ENCODE peak calls at places on chromosomes 5 and 9, in ten cellular contexts. W is naive thymus-derived CD4-positive, alpha-beta T cell; B is right atrium auricular region; I is hepatocyte; O is mammary epithelial cell; E is upper lobe of right lung; H is IMR-90; P is adrenal gland; V is H1; X is tibial nerve. J is an unnamed sample. For H3K36me3, the result is how much of the 10 kb centered on the place peaks cover.

GRCh38 chr5:176416123-176416924 is at the start of gene CLTB:
- DNase-seq in W (peak), B (peak), I (peak), O (peak), E (peak), H (peak), P (peak), V (peak), X (peak), J (peak)

GRCh38 chr5:134252671-134253070 is 26.8 kb upstream of the PPP2CA start:
- DNase-seq in W (no peak), B (no peak), I (peak), O (peak), E (no peak), H (peak), P (no peak), V (no peak), X (no peak), J (peak)

GRCh38 chr9:77084094-77084493 is 64.6 kb downstream of the FOXB2 start:
- DNase-seq in W (no peak), B (no peak), I (no peak), O (no peak), E (no peak), H (no peak), P (no peak), V (no peak), X (no peak), J (no peak)

GRCh38 chr5:10701567-10702039 is 59.4 kb downstream of the DAP start:
- DNase-seq in W (no peak), B (no peak), I (peak), O (no peak), E (no peak), H (peak), P (peak), V (no peak), X (peak), J (peak)

GRCh38 chr5:53041071-53041692 is 52.0 kb downstream of the ITGA2 start:
- DNase-seq in W (no peak), B (no peak), I (no peak), O (no peak), E (no peak), H (peak), P (no peak), V (no peak), X (no peak), J (no peak)

GRCh38 chr9:125375820-125376219 is 114.2 kb downstream of the GAPVD1 start:
- DNase-seq in W (no peak), B (no peak), I (no peak), O (no peak), E (no peak), H (no peak), P (no peak), V (no peak), X (no peak), J (no peak)

GRCh38 chr9:77215874-77216273 is 38.5 kb downstream of the VPS13A start:
- DNase-seq in W (no peak), B (no peak), I (peak), O (no peak), E (no peak), H (peak), P (no peak), V (no peak), X (no peak), J (no peak)

GRCh38 chr5:179455320-179455719 is 95.0 kb upstream of the RUFY1 start:
- DNase-seq in W (no peak), B (no peak), I (no peak), O (no peak), E (peak), H (no peak), P (no peak), V (no peak), X (no peak), J (no peak)

GRCh38 chr9:137878146-137878941 is 762 bp downstream of the CACNA1B start:
- DNase-seq in W (no peak), B (no peak), I (peak), O (peak), E (no peak), H (no peak), P (no peak), V (peak), X (no peak), J (no peak)

GRCh38 chr9:27532046-27532445 is 2.4 kb upstream of the MOB3B start:
- DNase-seq in W (no peak), B (no peak), I (no peak), O (no peak), E (no peak), H (no peak), P (no peak), V (no peak), X (no peak), J (no peak)
- H3K36me3 ChIP-seq in W (under half), B (under half), I (under half), O (under half), E (under half), H (under half), P (under half), V (under half), X (under half), J (under half)

GRCh38 chr5:156329197-156329611 is 2.2 kb downstream of the SGCD start:
- DNase-seq in W (no peak), B (no peak), I (no peak), O (no peak), E (no peak), H (no peak), P (no peak), V (no peak), X (no peak), J (no peak)
- H3K4me3 ChIP-seq in W (no peak), B (peak), I (no peak), O (no peak), E (no peak), H (no peak), P (no peak), V (no peak), X (peak), J (no peak)

DNA sequence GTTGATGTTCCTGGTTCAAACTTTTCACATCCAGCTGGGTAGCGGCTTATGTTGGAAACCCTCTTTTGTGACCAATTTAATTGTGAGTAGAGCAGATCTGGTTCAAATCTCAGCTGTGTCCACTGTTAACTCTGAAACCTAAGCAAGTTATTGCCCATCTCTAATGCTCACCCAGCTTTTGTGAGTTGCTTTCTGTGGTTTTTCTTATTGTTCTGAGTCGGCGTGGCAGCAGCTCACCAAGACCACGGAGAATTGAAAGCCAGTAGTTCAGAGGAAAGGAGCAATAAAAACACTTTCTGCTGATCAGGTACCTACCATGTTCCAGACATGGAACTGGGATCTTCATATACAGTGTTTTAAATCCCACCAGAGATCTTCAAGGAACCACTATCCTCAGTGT is 114.4 kb downstream of the DOCK2 start:
- DNase-seq in W (no peak), B (no peak), I (no peak), O (peak), E (no peak), H (no peak), P (no peak), V (no peak), X (no peak), J (no peak)
- H3K36me3 ChIP-seq in W (half or more), B (under half), I (under half), O (under half), E (under half), H (under half), P (under half), V (under half), X (under half), J (under half)

GRCh38 chr9:40914772-40915659 is 213.5 kb downstream of the FOXD4L6 start:
- DNase-seq in W (no peak), B (no peak), I (no peak), O (no peak), E (no peak), H (no peak), P (no peak), V (no peak), X (no peak), J (no peak)
- H3K4me3 ChIP-seq in W (no peak), B (no peak), I (no peak), O (no peak), E (no peak), H (no peak), P (no peak), V (no peak), X (no peak), J (no peak)

GRCh38 chr5:138344887-138345622 is 7.0 kb downstream of the FAM53C start:
- DNase-seq in W (no peak), B (no peak), I (no peak), O (no peak), E (no peak), H (no peak), P (no peak), V (no peak), X (no peak), J (no peak)
- H3K36me3 ChIP-seq in W (half or more), B (half or more), I (under half), O (under half), E (half or more), H (half or more), P (under half), V (half or more), X (under half), J (half or more)

DNA sequence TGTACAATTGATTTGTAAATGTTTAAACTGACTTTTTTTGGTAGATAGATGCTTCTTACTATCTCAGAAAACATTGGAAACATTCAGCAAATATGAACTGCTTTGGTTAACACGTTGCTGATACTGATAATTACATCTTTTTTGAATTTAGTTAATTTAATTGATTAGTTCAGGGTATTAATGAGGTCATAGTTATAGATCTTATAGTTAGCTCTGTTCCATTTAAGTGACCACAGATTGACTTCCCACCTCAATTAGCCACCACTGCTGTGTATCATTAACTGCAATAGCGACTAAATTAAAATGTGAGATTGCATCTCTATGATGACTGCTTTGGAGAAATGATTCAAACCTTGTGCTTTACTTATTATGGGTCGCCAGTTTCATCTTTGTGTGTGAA is 407.1 kb upstream of the EDIL3 start:
- DNase-seq in W (no peak), B (no peak), I (no peak), O (no peak), E (no peak), H (no peak), P (no peak), V (no peak), X (no peak), J (no peak)
- H3K4me3 ChIP-seq in W (no peak), B (no peak), I (no peak), O (no peak), E (no peak), H (no peak), P (no peak), V (no peak), X (no peak), J (no peak)

GRCh38 chr9:2838356-2838983 is 5.4 kb downstream of the PUM3 start:
- DNase-seq in W (no peak), B (no peak), I (no peak), O (no peak), E (no peak), H (peak), P (no peak), V (no peak), X (no peak), J (no peak)

GRCh38 chr9:2837915-2838314 is 6.0 kb downstream of the PUM3 start:
- DNase-seq in W (no peak), B (no peak), I (no peak), O (no peak), E (no peak), H (peak), P (no peak), V (no peak), X (no peak), J (no peak)

GRCh38 chr9:2838984-2839367 is 4.9 kb downstream of the PUM3 start:
- DNase-seq in W (no peak), B (no peak), I (no peak), O (no peak), E (no peak), H (no peak), P (no peak), V (no peak), X (no peak), J (no peak)

GRCh38 chr9:2833096-2833495 is 10.8 kb downstream of the PUM3 start:
- DNase-seq in W (no peak), B (no peak), I (no peak), O (no peak), E (no peak), H (no peak), P (no peak), V (no peak), X (no peak), J (no peak)
- H3K36me3 ChIP-seq in W (half or more), B (half or more), I (under half), O (half or more), E (half or more), H (under half), P (under half), V (half or more), X (under half), J (under half)

GRCh38 chr5:93660677-93661076 is 77.7 kb downstream of the NR2F1 start:
- DNase-seq in W (no peak), B (no peak), I (no peak), O (no peak), E (no peak), H (no peak), P (no peak), V (no peak), X (no peak), J (no peak)

GRCh38 chr5:93654676-93655075 is 71.7 kb downstream of the NR2F1 start:
- DNase-seq in W (no peak), B (no peak), I (no peak), O (no peak), E (no peak), H (peak), P (no peak), V (no peak), X (no peak), J (no peak)

GRCh38 chr5:93653716-93654115 is 70.7 kb downstream of the NR2F1 start:
- DNase-seq in W (no peak), B (no peak), I (no peak), O (no peak), E (no peak), H (no peak), P (no peak), V (no peak), X (no peak), J (no peak)

GRCh38 chr5:93658044-93658443 is 75.0 kb downstream of the NR2F1 start:
- DNase-seq in W (no peak), B (no peak), I (no peak), O (no peak), E (no peak), H (peak), P (no peak), V (no peak), X (no peak), J (no peak)
- H3K4me3 ChIP-seq in W (no peak), B (no peak), I (no peak), O (no peak), E (no peak), H (no peak), P (no peak), V (no peak), X (no peak), J (no peak)

GRCh38 chr9:79705704-79706103 is 133.9 kb downstream of the TLE4 start:
- DNase-seq in W (no peak), B (no peak), I (no peak), O (no peak), E (no peak), H (no peak), P (no peak), V (no peak), X (no peak), J (no peak)

GRCh38 chr9:79707589-79707988 is 135.8 kb downstream of the TLE4 start:
- DNase-seq in W (no peak), B (no peak), I (no peak), O (no peak), E (no peak), H (no peak), P (no peak), V (no peak), X (no peak), J (no peak)

GRCh38 chr9:79709945-79710674 is 138.3 kb downstream of the TLE4 start:
- DNase-seq in W (no peak), B (no peak), I (no peak), O (no peak), E (no peak), H (no peak), P (no peak), V (no peak), X (no peak), J (no peak)

GRCh38 chr9:79706512-79706911 is 134.7 kb downstream of the TLE4 start:
- DNase-seq in W (no peak), B (no peak), I (no peak), O (no peak), E (no peak), H (no peak), P (no peak), V (no peak), X (no peak), J (no peak)

GRCh38 chr9:79708541-79708940 is 136.8 kb downstream of the TLE4 start:
- DNase-seq in W (no peak), B (no peak), I (no peak), O (no peak), E (no peak), H (no peak), P (no peak), V (no peak), X (no peak), J (no peak)
- H3K36me3 ChIP-seq in W (half or more), B (under half), I (under half), O (under half), E (half or more), H (under half), P (under half), V (under half), X (under half), J (half or more)

J was measured in SJSA1.